ENCODE peak calls at places on chromosome 16, in four cellular contexts. One of them, this sample, is unnamed.

GRCh38 chr16:3575491-3575890 is 1.7 kb downstream of the NLRC3 start:
- DNase-seq in effector CD8-positive, alpha-beta T cell: no peak
- DNase-seq in mesendoderm: no peak
- DNase-seq in heart right ventricle: no peak
- DNase-seq in this sample: peak

GRCh38 chr16:89210904-89211515 is 6.5 kb upstream of the ZNF778 start:
- DNase-seq in effector CD8-positive, alpha-beta T cell: no peak
- DNase-seq in mesendoderm: no peak
- DNase-seq in heart right ventricle: no peak
- DNase-seq in this sample: no peak

GRCh38 chr16:64121473-64121872 is 1000.4 kb downstream of the CDH11 start:
- DNase-seq in effector CD8-positive, alpha-beta T cell: no peak
- DNase-seq in mesendoderm: no peak
- DNase-seq in heart right ventricle: no peak
- DNase-seq in this sample: no peak

GRCh38 chr16:89325861-89326471 is 108.5 kb downstream of the ZNF778 start:
- DNase-seq in effector CD8-positive, alpha-beta T cell: no peak
- DNase-seq in mesendoderm: no peak
- DNase-seq in heart right ventricle: no peak
- DNase-seq in this sample: no peak

GRCh38 chr16:23509763-23510153 is 536 bp downstream of the GGA2 start:
- DNase-seq in effector CD8-positive, alpha-beta T cell: peak
- DNase-seq in mesendoderm: peak
- DNase-seq in heart right ventricle: peak
- DNase-seq in this sample: no peak

GRCh38 chr16:19868421-19868820 is 16.2 kb downstream of the GPRC5B start:
- DNase-seq in effector CD8-positive, alpha-beta T cell: no peak
- DNase-seq in mesendoderm: no peak
- DNase-seq in heart right ventricle: no peak
- DNase-seq in this sample: no peak

GRCh38 chr16:807345-808251 is 7.1 kb upstream of the GNG13 start:
- DNase-seq in effector CD8-positive, alpha-beta T cell: peak
- DNase-seq in mesendoderm: peak
- DNase-seq in heart right ventricle: peak
- DNase-seq in this sample: peak

GRCh38 chr16:19113577-19114358 is at the start of gene ITPRIPL2:
- DNase-seq in effector CD8-positive, alpha-beta T cell: no peak
- DNase-seq in mesendoderm: peak
- DNase-seq in heart right ventricle: peak
- DNase-seq in this sample: peak

GRCh38 chr16:76059701-76060100 is 217.5 kb upstream of the CNTNAP4 start:
- DNase-seq in effector CD8-positive, alpha-beta T cell: no peak
- DNase-seq in mesendoderm: no peak
- DNase-seq in heart right ventricle: no peak
- DNase-seq in this sample: no peak

GRCh38 chr16:87465306-87465705 is 27.5 kb downstream of the ZCCHC14 start:
- DNase-seq in effector CD8-positive, alpha-beta T cell: no peak
- DNase-seq in mesendoderm: no peak
- DNase-seq in heart right ventricle: peak
- DNase-seq in this sample: no peak

GRCh38 chr16:88754912-88755744 is 29.9 kb downstream of the PIEZO1 start:
- DNase-seq in effector CD8-positive, alpha-beta T cell: no peak
- DNase-seq in mesendoderm: no peak
- DNase-seq in heart right ventricle: no peak
- DNase-seq in this sample: peak

GRCh38 chr16:56789360-56789759 is 59.4 kb downstream of the NUP93 start:
- DNase-seq in effector CD8-positive, alpha-beta T cell: no peak
- DNase-seq in mesendoderm: peak
- DNase-seq in heart right ventricle: peak
- DNase-seq in this sample: no peak

GRCh38 chr16:31356566-31357323 is 1.8 kb downstream of the ITGAX start:
- DNase-seq in effector CD8-positive, alpha-beta T cell: no peak
- DNase-seq in mesendoderm: peak
- DNase-seq in heart right ventricle: no peak
- DNase-seq in this sample: peak

GRCh38 chr16:1106659-1107058 is 10.6 kb upstream of the C1QTNF8 start:
- DNase-seq in effector CD8-positive, alpha-beta T cell: no peak
- DNase-seq in mesendoderm: no peak
- DNase-seq in heart right ventricle: no peak
- DNase-seq in this sample: no peak

This sample was measured in H7.